ENCODE peak calls at places on chromosomes 6 and 20, in ten cellular contexts. Q is T-helper 17 cell; M is astrocyte of the spinal cord; N is hepatocyte; T is gastrocnemius medialis; Y is ACHN; A is bronchial epithelial cell; W is neural progenitor cell; O is cerebellar cortex; U is effector memory CD4-positive, alpha-beta T cell. D is an unnamed sample.

GRCh38 chr6:111725446-111726112 is 119.9 kb upstream of the TRAF3IP2 start:
- DNase-seq in A (no peak), Y (no peak), T (peak), W (no peak), N (no peak), U (no peak), Q (no peak), O (peak), M (no peak), D (no peak)

GRCh38 chr6:90284236-90284744 is 12.4 kb downstream of the BACH2 start:
- DNase-seq in Q (no peak), M (peak), A (peak), N (peak), T (peak), O (no peak), Y (peak), U (no peak), W (peak), D (peak)

GRCh38 chr20:40753472-40753871 is 64.4 kb upstream of the MAFB start:
- DNase-seq in O (no peak), M (no peak), Y (no peak), Q (no peak), U (no peak), W (no peak), T (no peak), A (no peak), N (no peak), D (peak)

GRCh38 chr6:83615025-83615999 is 93.6 kb downstream of the SNAP91 start:
- DNase-seq in O (peak), U (no peak), N (peak), Q (no peak), Y (peak), A (peak), T (no peak), W (peak), M (peak), D (peak)

GRCh38 chr6:44010411-44011349 is 116.6 kb downstream of the MRPL14 start:
- DNase-seq in T (peak), A (peak), W (no peak), Y (peak), O (no peak), M (peak), U (no peak), Q (no peak), N (no peak), D (peak)

GRCh38 chr6:107957165-107957908 is 671 bp downstream of the SEC63 start:
- DNase-seq in T (peak), O (peak), Y (peak), A (peak), Q (peak), M (peak), N (peak), U (peak), W (peak), D (peak)

GRCh38 chr6:91276315-91276714 is 689.4 kb upstream of the MAP3K7 start:
- DNase-seq in Q (no peak), O (peak), M (peak), T (no peak), A (peak), W (peak), U (no peak), N (peak), Y (peak), D (no peak)

GRCh38 chr6:126550323-126550722 is 210.4 kb downstream of the CENPW start:
- DNase-seq in O (no peak), Q (no peak), N (no peak), W (no peak), A (no peak), Y (no peak), U (no peak), T (no peak), M (no peak), D (peak)

GRCh38 chr20:46764068-46764467 is 54.6 kb downstream of the SLC2A10 start:
- DNase-seq in W (no peak), T (no peak), Q (no peak), O (no peak), Y (no peak), U (no peak), M (no peak), N (no peak), A (no peak), D (no peak)

GRCh38 chr6:99219788-99220187 is 129.7 kb downstream of the FAXC start:
- DNase-seq in W (peak), O (no peak), U (no peak), A (peak), Q (no peak), T (no peak), Y (no peak), M (no peak), N (peak), D (peak)

GRCh38 chr20:39660251-39660650 is 698.1 kb downstream of the DHX35 start:
- DNase-seq in O (no peak), Y (no peak), N (no peak), M (peak), Q (no peak), A (peak), W (no peak), U (no peak), T (no peak), D (no peak)

GRCh38 chr6:43274916-43275597 is 23.0 kb upstream of the SLC22A7 start:
- DNase-seq in U (peak), A (no peak), O (no peak), M (no peak), W (peak), N (peak), T (no peak), Q (no peak), Y (peak), D (no peak)

GRCh38 chr6:45787384-45787783 is 228.3 kb downstream of the CLIC5 start:
- DNase-seq in Y (no peak), A (no peak), O (no peak), U (no peak), Q (no peak), M (no peak), T (no peak), N (no peak), W (no peak), D (no peak)